ENCODE peak calls at places on chromosomes 1 and 21, in seven cellular contexts. K, C, I, N, B, J and E are unnamed samples.

GRCh38 chr21:46550511-46550941 is 54.4 kb downstream of the S100B start:
- DNase-seq in K (no peak), C (no peak), I (no peak), N (peak; percentile 51), B (no peak), J (no peak), E (no peak)

GRCh38 chr1:46496505-46496904 is 6.9 kb downstream of the DMBX1 start:
- DNase-seq in K (no peak), C (no peak), I (no peak), N (no peak), B (no peak), J (no peak), E (no peak)

GRCh38 chr1:203422656-203423055 is 53.0 kb upstream of the PRELP start:
- DNase-seq in K (no peak), C (no peak), I (no peak), N (no peak), B (no peak), J (no peak), E (no peak)

GRCh38 chr1:31568895-31569655 is 7.2 kb upstream of the TINAGL1 start:
- DNase-seq in K (no peak), C (no peak), I (no peak), N (no peak), B (no peak), J (no peak), E (no peak)

GRCh38 chr21:42092805-42093590 is 21.9 kb downstream of the UMODL1 start:
- DNase-seq in K (no peak), C (no peak), I (no peak), N (no peak), B (no peak), J (no peak), E (no peak)

GRCh38 chr1:6785318-6785712 is at the start of gene CAMTA1:
- DNase-seq in K (no peak), C (no peak), I (no peak), N (no peak), B (no peak), J (no peak), E (no peak)

GRCh38 chr21:28230559-28230958 is 762.1 kb downstream of the LTN1 start:
- DNase-seq in K (no peak), C (no peak), I (no peak), N (no peak), B (no peak), J (no peak), E (no peak)

GRCh38 chr1:9174243-9174642 is 45.3 kb upstream of the GPR157 start:
- DNase-seq in K (no peak), C (no peak), I (no peak), N (no peak), B (no peak), J (no peak), E (no peak)

GRCh38 chr1:80656011-80656627 is 1144.6 kb upstream of the ADGRL2 start:
- DNase-seq in K (no peak), C (no peak), I (no peak), N (no peak), B (no peak), J (peak; percentile 39), E (no peak)